ENCODE peak calls at places on chromosomes 5 and 9, in nine cellular contexts. One of them, this sample, is unnamed.

GRCh38 chr5:10103098-10103497 is 146.6 kb downstream of the ATPSCKMT start:
- DNase-seq in PC-9: no peak
- DNase-seq in HCT116: no peak
- DNase-seq in fibroblast of lung: no peak
- DNase-seq in transverse colon: no peak
- DNase-seq in pancreas: no peak
- DNase-seq in heart right ventricle: no peak
- DNase-seq in PC-3: no peak
- DNase-seq in thoracic aorta: no peak
- DNase-seq in this sample: no peak

GRCh38 chr9:109440117-109440515 is 58.0 kb downstream of the PTPN3 start:
- DNase-seq in pancreas: peak; percentile 65
- DNase-seq in transverse colon: no peak
- DNase-seq in fibroblast of lung: no peak
- DNase-seq in thoracic aorta: no peak
- DNase-seq in PC-9: no peak
- DNase-seq in heart right ventricle: no peak
- DNase-seq in HCT116: no peak
- DNase-seq in PC-3: no peak
- DNase-seq in this sample: no peak

GRCh38 chr5:137199966-137200365 is 299.2 kb downstream of the SPOCK1 start:
- DNase-seq in HCT116: no peak
- DNase-seq in transverse colon: no peak
- DNase-seq in thoracic aorta: no peak
- DNase-seq in heart right ventricle: no peak
- DNase-seq in fibroblast of lung: no peak
- DNase-seq in PC-3: peak; percentile 44
- DNase-seq in PC-9: no peak
- DNase-seq in pancreas: no peak
- DNase-seq in this sample: no peak

GRCh38 chr5:11803436-11803835 is 100.8 kb downstream of the CTNND2 start:
- DNase-seq in PC-3: peak; percentile 80
- DNase-seq in transverse colon: no peak
- DNase-seq in HCT116: no peak
- DNase-seq in fibroblast of lung: no peak
- DNase-seq in thoracic aorta: no peak
- DNase-seq in PC-9: no peak
- DNase-seq in heart right ventricle: no peak
- DNase-seq in pancreas: no peak
- DNase-seq in this sample: no peak

GRCh38 chr5:463952-464351 is 21.0 kb downstream of the EXOC3 start:
- DNase-seq in PC-9: no peak
- DNase-seq in fibroblast of lung: no peak
- DNase-seq in transverse colon: peak; percentile 15
- DNase-seq in HCT116: no peak
- DNase-seq in heart right ventricle: peak; percentile 3
- DNase-seq in thoracic aorta: no peak
- DNase-seq in PC-3: no peak
- DNase-seq in pancreas: peak; percentile 4
- DNase-seq in this sample: no peak

GRCh38 chr9:76464706-76465105 is 5.7 kb downstream of the GCNT1 start:
- DNase-seq in transverse colon: no peak
- DNase-seq in fibroblast of lung: peak; percentile 21
- DNase-seq in HCT116: no peak
- DNase-seq in thoracic aorta: no peak
- DNase-seq in PC-9: no peak
- DNase-seq in pancreas: no peak
- DNase-seq in PC-3: no peak
- DNase-seq in heart right ventricle: no peak
- DNase-seq in this sample: no peak

GRCh38 chr5:176400382-176401156 is 12.0 kb downstream of the HIGD2A start:
- DNase-seq in HCT116: no peak
- DNase-seq in heart right ventricle: no peak
- DNase-seq in PC-3: peak; percentile 56
- DNase-seq in pancreas: no peak
- DNase-seq in transverse colon: peak; percentile 89
- DNase-seq in PC-9: peak; percentile 62
- DNase-seq in fibroblast of lung: no peak
- DNase-seq in thoracic aorta: no peak
- DNase-seq in this sample: no peak

GRCh38 chr9:126927419-126927818 is 12.8 kb downstream of the RALGPS1 start:
- DNase-seq in PC-3: no peak
- DNase-seq in fibroblast of lung: no peak
- DNase-seq in transverse colon: no peak
- DNase-seq in heart right ventricle: no peak
- DNase-seq in pancreas: no peak
- DNase-seq in HCT116: no peak
- DNase-seq in PC-9: no peak
- DNase-seq in thoracic aorta: no peak
- DNase-seq in this sample: no peak

GRCh38 chr5:132238169-132238744 is 10.6 kb upstream of the P4HA2 start:
- DNase-seq in heart right ventricle: peak; percentile 54
- DNase-seq in pancreas: peak; percentile 78
- DNase-seq in PC-9: peak; percentile 71
- DNase-seq in thoracic aorta: no peak
- DNase-seq in HCT116: no peak
- DNase-seq in fibroblast of lung: peak; percentile 69
- DNase-seq in transverse colon: peak; percentile 83
- DNase-seq in PC-3: peak; percentile 66
- DNase-seq in this sample: peak; percentile 83

GRCh38 chr5:104498281-104498680 is 935.7 kb upstream of the NUDT12 start:
- DNase-seq in PC-3: peak; percentile 73
- DNase-seq in heart right ventricle: no peak
- DNase-seq in HCT116: no peak
- DNase-seq in fibroblast of lung: peak; percentile 65
- DNase-seq in thoracic aorta: no peak
- DNase-seq in PC-9: no peak
- DNase-seq in transverse colon: no peak
- DNase-seq in pancreas: no peak
- DNase-seq in this sample: no peak

GRCh38 chr5:52999357-52999949 is 10.3 kb downstream of the ITGA2 start:
- DNase-seq in PC-3: no peak
- DNase-seq in thoracic aorta: no peak
- DNase-seq in pancreas: no peak
- DNase-seq in heart right ventricle: no peak
- DNase-seq in transverse colon: no peak
- DNase-seq in HCT116: no peak
- DNase-seq in PC-9: no peak
- DNase-seq in fibroblast of lung: no peak
- DNase-seq in this sample: no peak

GRCh38 chr5:39266442-39266841 is 47.1 kb upstream of the FYB1 start:
- DNase-seq in thoracic aorta: no peak
- DNase-seq in heart right ventricle: no peak
- DNase-seq in pancreas: no peak
- DNase-seq in PC-9: no peak
- DNase-seq in fibroblast of lung: no peak
- DNase-seq in transverse colon: peak; percentile 22
- DNase-seq in HCT116: no peak
- DNase-seq in PC-3: peak; percentile 45
- DNase-seq in this sample: no peak

GRCh38 chr5:78367318-78367991 is 7.0 kb downstream of the SCAMP1 start:
- DNase-seq in fibroblast of lung: no peak
- DNase-seq in pancreas: no peak
- DNase-seq in HCT116: no peak
- DNase-seq in transverse colon: no peak
- DNase-seq in PC-9: no peak
- DNase-seq in heart right ventricle: no peak
- DNase-seq in PC-3: no peak
- DNase-seq in thoracic aorta: no peak
- DNase-seq in this sample: no peak

GRCh38 chr9:36029765-36030528 is 6.8 kb upstream of the RECK start:
- DNase-seq in transverse colon: no peak
- DNase-seq in pancreas: no peak
- DNase-seq in PC-3: peak; percentile 86
- DNase-seq in HCT116: no peak
- DNase-seq in fibroblast of lung: peak; percentile 98
- DNase-seq in thoracic aorta: no peak
- DNase-seq in heart right ventricle: no peak
- DNase-seq in PC-9: no peak
- DNase-seq in this sample: no peak

GRCh38 chr5:179700401-179700918 is 1.7 kb downstream of the CANX start:
- DNase-seq in thoracic aorta: no peak
- DNase-seq in PC-9: no peak
- DNase-seq in HCT116: no peak
- DNase-seq in pancreas: no peak
- DNase-seq in heart right ventricle: no peak
- DNase-seq in PC-3: no peak
- DNase-seq in transverse colon: no peak
- DNase-seq in fibroblast of lung: peak; percentile 7
- DNase-seq in this sample: peak; percentile 48

GRCh38 chr5:42035526-42035925 is 110.4 kb downstream of the FBXO4 start:
- DNase-seq in HCT116: no peak
- DNase-seq in transverse colon: no peak
- DNase-seq in PC-3: no peak
- DNase-seq in heart right ventricle: no peak
- DNase-seq in thoracic aorta: no peak
- DNase-seq in fibroblast of lung: no peak
- DNase-seq in pancreas: no peak
- DNase-seq in PC-9: no peak
- DNase-seq in this sample: no peak

GRCh38 chr5:37437716-37438115 is 58.6 kb downstream of the WDR70 start:
- DNase-seq in PC-9: no peak
- DNase-seq in fibroblast of lung: peak; percentile 14
- DNase-seq in pancreas: no peak
- DNase-seq in heart right ventricle: no peak
- DNase-seq in HCT116: no peak
- DNase-seq in transverse colon: no peak
- DNase-seq in PC-3: no peak
- DNase-seq in thoracic aorta: no peak
- DNase-seq in this sample: no peak
- TF ChIP-seq CTCF in PC-9: no peak
- TF ChIP-seq CTCF in fibroblast of lung: no peak
- TF ChIP-seq CTCF in pancreas: no peak
- TF ChIP-seq CTCF in heart right ventricle: no peak
- TF ChIP-seq CTCF in HCT116: no peak
- TF ChIP-seq CTCF in transverse colon: no peak
- TF ChIP-seq CTCF in PC-3: no peak
- TF ChIP-seq CTCF in thoracic aorta: no peak
- TF ChIP-seq CTCF in this sample: no peak

GRCh38 chr9:72598639-72599038 is 77.2 kb downstream of the TMC1 start:
- DNase-seq in thoracic aorta: no peak
- DNase-seq in transverse colon: no peak
- DNase-seq in heart right ventricle: no peak
- DNase-seq in HCT116: no peak
- DNase-seq in fibroblast of lung: no peak
- DNase-seq in PC-3: no peak
- DNase-seq in PC-9: no peak
- DNase-seq in pancreas: no peak
- DNase-seq in this sample: no peak
- H3K4me1 ChIP-seq in thoracic aorta: no peaks in the 10 kb centered on the region
- H3K4me1 ChIP-seq in transverse colon: no peaks in the 10 kb centered on the region
- H3K4me1 ChIP-seq in heart right ventricle: peaks cover 9% of the 10 kb centered on the region
- H3K4me1 ChIP-seq in HCT116: no peaks in the 10 kb centered on the region
- H3K4me1 ChIP-seq in fibroblast of lung: no peaks in the 10 kb centered on the region
- H3K4me1 ChIP-seq in PC-3: no peaks in the 10 kb centered on the region
- H3K4me1 ChIP-seq in PC-9: no peaks in the 10 kb centered on the region
- H3K4me1 ChIP-seq in pancreas: no peaks in the 10 kb centered on the region
- H3K4me1 ChIP-seq in this sample: no peaks in the 10 kb centered on the region

DNA sequence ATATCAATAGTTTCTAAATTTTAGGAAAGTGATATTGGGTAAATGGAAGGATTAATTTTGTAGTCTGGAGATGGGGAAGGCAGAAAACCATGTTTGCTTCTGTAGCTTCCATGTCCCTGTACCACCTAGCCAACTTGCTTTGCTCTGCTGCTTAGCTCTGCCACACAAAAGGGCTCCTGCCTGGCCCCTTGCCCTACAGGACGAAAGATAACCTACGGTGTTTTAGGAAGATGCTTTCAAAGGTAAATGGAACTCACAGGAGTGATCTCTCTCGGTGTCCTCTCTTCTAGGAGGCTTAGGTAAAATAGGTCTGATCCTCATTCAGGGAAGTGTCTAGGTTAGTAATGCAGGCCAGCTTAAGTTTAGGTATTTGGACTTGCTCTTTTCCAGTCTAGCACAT is 37.8 kb upstream of the DMXL1 start:
- DNase-seq in thoracic aorta: no peak
- DNase-seq in transverse colon: no peak
- DNase-seq in HCT116: no peak
- DNase-seq in pancreas: no peak
- DNase-seq in heart right ventricle: no peak
- DNase-seq in PC-9: no peak
- DNase-seq in PC-3: no peak
- DNase-seq in fibroblast of lung: no peak
- DNase-seq in this sample: no peak
- TF ChIP-seq CTCF in thoracic aorta: no peak
- TF ChIP-seq CTCF in transverse colon: no peak
- TF ChIP-seq CTCF in HCT116: no peak
- TF ChIP-seq CTCF in pancreas: no peak
- TF ChIP-seq CTCF in heart right ventricle: no peak
- TF ChIP-seq CTCF in PC-9: no peak
- TF ChIP-seq CTCF in PC-3: no peak
- TF ChIP-seq CTCF in fibroblast of lung: no peak
- TF ChIP-seq CTCF in this sample: no peak

GRCh38 chr5:141867139-141867538 is 11.1 kb downstream of the PCDH1 start:
- DNase-seq in PC-3: no peak
- DNase-seq in thoracic aorta: no peak
- DNase-seq in HCT116: no peak
- DNase-seq in pancreas: no peak
- DNase-seq in fibroblast of lung: no peak
- DNase-seq in transverse colon: peak; percentile 78
- DNase-seq in PC-9: no peak
- DNase-seq in heart right ventricle: no peak
- DNase-seq in this sample: no peak

GRCh38 chr5:141869040-141869439 is 9.2 kb downstream of the PCDH1 start:
- DNase-seq in PC-3: no peak
- DNase-seq in thoracic aorta: no peak
- DNase-seq in heart right ventricle: no peak
- DNase-seq in fibroblast of lung: no peak
- DNase-seq in transverse colon: no peak
- DNase-seq in pancreas: no peak
- DNase-seq in PC-9: no peak
- DNase-seq in HCT116: no peak
- DNase-seq in this sample: no peak

GRCh38 chr5:141869514-141869913 is 8.7 kb downstream of the PCDH1 start:
- DNase-seq in PC-3: no peak
- DNase-seq in heart right ventricle: no peak
- DNase-seq in HCT116: no peak
- DNase-seq in pancreas: no peak
- DNase-seq in transverse colon: peak; percentile 86
- DNase-seq in PC-9: peak; percentile 90
- DNase-seq in thoracic aorta: no peak
- DNase-seq in fibroblast of lung: no peak
- DNase-seq in this sample: no peak

GRCh38 chr5:141867651-141868050 is 10.6 kb downstream of the PCDH1 start:
- DNase-seq in thoracic aorta: no peak
- DNase-seq in PC-9: no peak
- DNase-seq in heart right ventricle: no peak
- DNase-seq in PC-3: no peak
- DNase-seq in pancreas: no peak
- DNase-seq in transverse colon: no peak
- DNase-seq in fibroblast of lung: no peak
- DNase-seq in HCT116: no peak
- DNase-seq in this sample: no peak

DNA sequence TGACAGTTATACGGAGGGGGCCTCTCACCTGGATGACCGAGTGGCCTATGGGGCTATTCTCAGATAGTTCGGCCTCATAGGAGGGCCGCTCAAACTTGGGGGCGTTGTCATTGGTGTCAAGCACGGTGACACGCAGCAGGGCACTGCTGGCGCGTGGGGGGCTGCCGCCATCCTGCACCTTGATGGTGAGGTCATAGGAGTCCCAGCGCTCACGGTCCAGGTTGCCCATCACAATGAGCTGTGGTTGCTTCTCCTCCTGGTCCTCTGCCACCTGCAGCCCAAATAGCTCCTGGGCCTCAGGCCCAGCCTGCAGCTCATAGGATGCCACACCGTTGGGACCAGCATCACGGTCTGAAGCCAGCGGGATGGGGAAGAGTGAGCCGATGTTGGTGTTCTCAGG is 9.7 kb downstream of the PCDH1 start:
- DNase-seq in thoracic aorta: no peak
- DNase-seq in transverse colon: no peak
- DNase-seq in HCT116: no peak
- DNase-seq in fibroblast of lung: no peak
- DNase-seq in heart right ventricle: no peak
- DNase-seq in PC-9: no peak
- DNase-seq in PC-3: no peak
- DNase-seq in pancreas: no peak
- DNase-seq in this sample: no peak
- H3K4me1 ChIP-seq in thoracic aorta: no peaks in the 10 kb centered on the region
- H3K4me1 ChIP-seq in transverse colon: peaks cover 72% of the 10 kb centered on the region
- H3K4me1 ChIP-seq in HCT116: peaks cover 66% of the 10 kb centered on the region
- H3K4me1 ChIP-seq in fibroblast of lung: no peaks in the 10 kb centered on the region
- H3K4me1 ChIP-seq in heart right ventricle: peaks cover 66% of the 10 kb centered on the region
- H3K4me1 ChIP-seq in PC-9: peaks cover 92% of the 10 kb centered on the region
- H3K4me1 ChIP-seq in PC-3: peaks cover 43% of the 10 kb centered on the region
- H3K4me1 ChIP-seq in pancreas: peaks cover 7% of the 10 kb centered on the region
- H3K4me1 ChIP-seq in this sample: no peaks in the 10 kb centered on the region